ENCODE peak calls at places on chromosomes 5 and 9, in four cellular contexts. One of them, this sample, is unnamed.

GRCh38 chr5:54547711-54548250 is 30.2 kb downstream of the SNX18 start:
- DNase-seq in head of caudate nucleus: no peak
- DNase-seq in ecto neural progenitor cell: no peak
- DNase-seq in left ventricle myocardium inferior: peak
- DNase-seq in this sample: no peak

GRCh38 chr5:169339869-169340268 is 38.9 kb upstream of the SLIT3 start:
- DNase-seq in left ventricle myocardium inferior: no peak
- DNase-seq in ecto neural progenitor cell: no peak
- DNase-seq in head of caudate nucleus: no peak
- DNase-seq in this sample: no peak

GRCh38 chr5:73637565-73637964 is 11.6 kb downstream of the ARHGEF28 start:
- DNase-seq in head of caudate nucleus: no peak
- DNase-seq in left ventricle myocardium inferior: no peak
- DNase-seq in ecto neural progenitor cell: no peak
- DNase-seq in this sample: peak

GRCh38 chr5:176739461-176740051 is 70.8 kb upstream of the UNC5A start:
- DNase-seq in ecto neural progenitor cell: peak
- DNase-seq in head of caudate nucleus: no peak
- DNase-seq in left ventricle myocardium inferior: no peak
- DNase-seq in this sample: no peak

GRCh38 chr5:14064841-14065240 is 78.3 kb upstream of the TRIO start:
- DNase-seq in ecto neural progenitor cell: no peak
- DNase-seq in head of caudate nucleus: no peak
- DNase-seq in left ventricle myocardium inferior: no peak
- DNase-seq in this sample: no peak

GRCh38 chr9:109918359-109919163 is 138.6 kb downstream of the PALM2AKAP2 start:
- DNase-seq in left ventricle myocardium inferior: no peak
- DNase-seq in head of caudate nucleus: no peak
- DNase-seq in ecto neural progenitor cell: no peak
- DNase-seq in this sample: peak

GRCh38 chr9:38371495-38371894 is 21.0 kb upstream of the ALDH1B1 start:
- DNase-seq in head of caudate nucleus: no peak
- DNase-seq in left ventricle myocardium inferior: no peak
- DNase-seq in ecto neural progenitor cell: no peak
- DNase-seq in this sample: no peak

GRCh38 chr5:40842351-40842750 is 1.2 kb downstream of the CARD6 start:
- DNase-seq in left ventricle myocardium inferior: no peak
- DNase-seq in head of caudate nucleus: no peak
- DNase-seq in ecto neural progenitor cell: no peak
- DNase-seq in this sample: no peak

GRCh38 chr5:64742821-64743220 is 25.7 kb downstream of the SREK1IP1 start:
- DNase-seq in head of caudate nucleus: no peak
- DNase-seq in ecto neural progenitor cell: no peak
- DNase-seq in left ventricle myocardium inferior: no peak
- DNase-seq in this sample: no peak

This sample was measured in NCI-H2227 treated with DMSO at 0.1 percent for 48 hours.